ENCODE peak calls at places on chromosomes 11 and 22, in five cellular contexts. One of them, this sample, is unnamed. For H3K4me1 and H3K9me3, the result is how much of the 10 kb centered on the place peaks cover.

GRCh38 chr11:17827006-17827405 is 92.4 kb downstream of the KCNC1 start:
- DNase-seq in stomach: no peak
- DNase-seq in sigmoid colon: no peak
- DNase-seq in K562: no peak
- DNase-seq in A549: peak
- DNase-seq in this sample: no peak

GRCh38 chr11:31810779-31811647 is at the start of gene PAX6:
- DNase-seq in stomach: no peak
- DNase-seq in sigmoid colon: peak
- DNase-seq in K562: peak
- DNase-seq in A549: peak
- DNase-seq in this sample: no peak

GRCh38 chr11:109423114-109423859 is 1.3 kb downstream of the C11orf87 start:
- DNase-seq in stomach: no peak
- DNase-seq in sigmoid colon: no peak
- DNase-seq in K562: no peak
- DNase-seq in A549: no peak
- DNase-seq in this sample: no peak

GRCh38 chr22:20639343-20639742 is 131.9 kb downstream of the MED15 start:
- DNase-seq in stomach: no peak
- DNase-seq in sigmoid colon: no peak
- DNase-seq in K562: no peak
- DNase-seq in A549: no peak
- DNase-seq in this sample: no peak

GRCh38 chr11:2268911-2269600 is 1.3 kb downstream of the ASCL2 start:
- DNase-seq in stomach: peak
- DNase-seq in sigmoid colon: no peak
- DNase-seq in K562: peak
- DNase-seq in A549: no peak
- DNase-seq in this sample: no peak

GRCh38 chr22:20810645-20811044 is 36.7 kb downstream of the SERPIND1 start:
- DNase-seq in stomach: no peak
- DNase-seq in sigmoid colon: no peak
- DNase-seq in K562: no peak
- DNase-seq in A549: no peak
- DNase-seq in this sample: no peak

GRCh38 chr22:19621372-19622060 is 92.8 kb upstream of the SEPTIN5 start:
- DNase-seq in stomach: no peak
- DNase-seq in sigmoid colon: no peak
- DNase-seq in K562: no peak
- DNase-seq in A549: no peak
- DNase-seq in this sample: no peak

GRCh38 chr11:79860336-79860735 is 419.5 kb upstream of the TENM4 start:
- DNase-seq in stomach: no peak
- DNase-seq in sigmoid colon: no peak
- DNase-seq in K562: no peak
- DNase-seq in A549: no peak
- DNase-seq in this sample: no peak

GRCh38 chr22:49999901-50000586 is 12.5 kb downstream of the IL17REL start:
- DNase-seq in stomach: no peak
- DNase-seq in sigmoid colon: no peak
- DNase-seq in K562: no peak
- DNase-seq in A549: no peak
- DNase-seq in this sample: no peak

GRCh38 chr11:18245396-18245795 is 3.1 kb downstream of the SAA2 start:
- DNase-seq in stomach: no peak
- DNase-seq in sigmoid colon: no peak
- DNase-seq in K562: no peak
- DNase-seq in A549: no peak
- DNase-seq in this sample: no peak

GRCh38 chr11:61645179-61645868 is 34.9 kb upstream of the DAGLA start:
- DNase-seq in stomach: no peak
- DNase-seq in sigmoid colon: no peak
- DNase-seq in K562: no peak
- DNase-seq in A549: no peak
- DNase-seq in this sample: no peak

GRCh38 chr11:17267576-17267975 is 9.0 kb upstream of the NUCB2 start:
- DNase-seq in stomach: no peak
- DNase-seq in sigmoid colon: no peak
- DNase-seq in K562: no peak
- DNase-seq in A549: peak
- DNase-seq in this sample: no peak

GRCh38 chr11:131488208-131488607 is 117.8 kb downstream of the NTM start:
- DNase-seq in stomach: no peak
- DNase-seq in sigmoid colon: no peak
- DNase-seq in K562: no peak
- DNase-seq in A549: no peak
- DNase-seq in this sample: no peak

GRCh38 chr11:113667801-113668200 is 38.3 kb downstream of the TMPRSS5 start:
- DNase-seq in stomach: no peak
- DNase-seq in sigmoid colon: no peak
- DNase-seq in K562: no peak
- DNase-seq in A549: no peak
- DNase-seq in this sample: no peak

GRCh38 chr11:92735039-92735438 is 234.4 kb upstream of the MTNR1B start:
- DNase-seq in stomach: no peak
- DNase-seq in sigmoid colon: no peak
- DNase-seq in K562: no peak
- DNase-seq in A549: no peak
- DNase-seq in this sample: no peak

GRCh38 chr22:39290724-39291161 is 28.7 kb downstream of the RPL3 start:
- DNase-seq in stomach: peak
- DNase-seq in sigmoid colon: peak
- DNase-seq in K562: no peak
- DNase-seq in A549: peak
- DNase-seq in this sample: no peak

GRCh38 chr11:47469411-47470179 is 20.7 kb upstream of the RAPSN start:
- DNase-seq in stomach: no peak
- DNase-seq in sigmoid colon: no peak
- DNase-seq in K562: no peak
- DNase-seq in A549: no peak
- DNase-seq in this sample: no peak

GRCh38 chr11:15507592-15507991 is 392.9 kb downstream of the INSC start:
- DNase-seq in stomach: peak
- DNase-seq in sigmoid colon: no peak
- DNase-seq in K562: no peak
- DNase-seq in A549: no peak
- DNase-seq in this sample: no peak

GRCh38 chr22:10778296-10778814 is 4749.6 kb upstream of the OR11H1 start:
- DNase-seq in stomach: no peak
- DNase-seq in sigmoid colon: no peak
- DNase-seq in K562: peak
- DNase-seq in A549: no peak
- DNase-seq in this sample: no peak

GRCh38 chr22:45510376-45511232 is 7.9 kb downstream of the FBLN1 start:
- DNase-seq in stomach: no peak
- DNase-seq in sigmoid colon: no peak
- DNase-seq in K562: no peak
- DNase-seq in A549: no peak
- DNase-seq in this sample: no peak

GRCh38 chr22:45515678-45516077 is 13.0 kb downstream of the FBLN1 start:
- DNase-seq in stomach: no peak
- DNase-seq in sigmoid colon: no peak
- DNase-seq in K562: no peak
- DNase-seq in A549: no peak
- DNase-seq in this sample: no peak

GRCh38 chr22:45511847-45512261 is 9.2 kb downstream of the FBLN1 start:
- DNase-seq in stomach: peak
- DNase-seq in sigmoid colon: peak
- DNase-seq in K562: no peak
- DNase-seq in A549: no peak
- DNase-seq in this sample: peak

GRCh38 chr22:45508814-45509213 is 6.1 kb downstream of the FBLN1 start:
- DNase-seq in stomach: no peak
- DNase-seq in sigmoid colon: no peak
- DNase-seq in K562: no peak
- DNase-seq in A549: no peak
- DNase-seq in this sample: no peak

DNA sequence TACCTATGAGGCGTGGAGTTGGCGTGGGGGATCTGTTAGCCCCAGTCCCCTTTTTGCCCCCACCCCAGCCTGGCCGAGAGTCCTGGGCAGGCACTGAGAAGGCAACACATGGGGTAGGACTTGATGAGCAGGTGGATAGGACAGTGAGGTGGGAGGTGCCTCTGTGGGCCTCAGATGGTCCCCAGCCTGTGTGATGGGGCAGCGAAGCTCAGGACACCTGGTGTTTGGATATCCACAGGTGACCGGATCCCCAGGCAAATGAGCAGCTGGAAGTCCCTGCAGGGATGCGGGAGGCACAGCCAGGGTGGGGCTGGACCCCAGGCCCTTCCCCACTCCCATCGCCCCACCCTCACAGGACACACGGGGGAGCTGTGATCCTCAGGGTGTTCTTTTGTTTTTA is 9.7 kb downstream of the FBLN1 start:
- DNase-seq in stomach: no peak
- DNase-seq in sigmoid colon: no peak
- DNase-seq in K562: no peak
- DNase-seq in A549: no peak
- DNase-seq in this sample: no peak
- H3K4me1 ChIP-seq in stomach: half or more
- H3K4me1 ChIP-seq in sigmoid colon: half or more
- H3K4me1 ChIP-seq in K562: under half
- H3K4me1 ChIP-seq in A549: under half
- H3K4me1 ChIP-seq in this sample: half or more

GRCh38 chr22:18071968-18072310 is 5.9 kb upstream of the PEX26 start:
- DNase-seq in stomach: no peak
- DNase-seq in sigmoid colon: no peak
- DNase-seq in K562: no peak
- DNase-seq in A549: no peak
- DNase-seq in this sample: peak
- H3K9me3 ChIP-seq in stomach: under half
- H3K9me3 ChIP-seq in sigmoid colon: under half
- H3K9me3 ChIP-seq in K562: under half
- H3K9me3 ChIP-seq in A549: under half
- H3K9me3 ChIP-seq in this sample: under half

GRCh38 chr11:64231536-64231935 is 1.2 kb downstream of the DNAJC4 start:
- DNase-seq in stomach: no peak
- DNase-seq in sigmoid colon: no peak
- DNase-seq in K562: no peak
- DNase-seq in A549: no peak
- DNase-seq in this sample: no peak

GRCh38 chr11:64229959-64230208 is 464 bp upstream of the DNAJC4 start:
- DNase-seq in stomach: no peak
- DNase-seq in sigmoid colon: no peak
- DNase-seq in K562: no peak
- DNase-seq in A549: no peak
- DNase-seq in this sample: no peak

GRCh38 chr11:64229090-64229958 is 1.0 kb upstream of the DNAJC4 start:
- DNase-seq in stomach: no peak
- DNase-seq in sigmoid colon: no peak
- DNase-seq in K562: no peak
- DNase-seq in A549: no peak
- DNase-seq in this sample: no peak

GRCh38 chr11:64230985-64231365 is 627 bp downstream of the DNAJC4 start:
- DNase-seq in stomach: no peak
- DNase-seq in sigmoid colon: no peak
- DNase-seq in K562: no peak
- DNase-seq in A549: no peak
- DNase-seq in this sample: no peak

DNA sequence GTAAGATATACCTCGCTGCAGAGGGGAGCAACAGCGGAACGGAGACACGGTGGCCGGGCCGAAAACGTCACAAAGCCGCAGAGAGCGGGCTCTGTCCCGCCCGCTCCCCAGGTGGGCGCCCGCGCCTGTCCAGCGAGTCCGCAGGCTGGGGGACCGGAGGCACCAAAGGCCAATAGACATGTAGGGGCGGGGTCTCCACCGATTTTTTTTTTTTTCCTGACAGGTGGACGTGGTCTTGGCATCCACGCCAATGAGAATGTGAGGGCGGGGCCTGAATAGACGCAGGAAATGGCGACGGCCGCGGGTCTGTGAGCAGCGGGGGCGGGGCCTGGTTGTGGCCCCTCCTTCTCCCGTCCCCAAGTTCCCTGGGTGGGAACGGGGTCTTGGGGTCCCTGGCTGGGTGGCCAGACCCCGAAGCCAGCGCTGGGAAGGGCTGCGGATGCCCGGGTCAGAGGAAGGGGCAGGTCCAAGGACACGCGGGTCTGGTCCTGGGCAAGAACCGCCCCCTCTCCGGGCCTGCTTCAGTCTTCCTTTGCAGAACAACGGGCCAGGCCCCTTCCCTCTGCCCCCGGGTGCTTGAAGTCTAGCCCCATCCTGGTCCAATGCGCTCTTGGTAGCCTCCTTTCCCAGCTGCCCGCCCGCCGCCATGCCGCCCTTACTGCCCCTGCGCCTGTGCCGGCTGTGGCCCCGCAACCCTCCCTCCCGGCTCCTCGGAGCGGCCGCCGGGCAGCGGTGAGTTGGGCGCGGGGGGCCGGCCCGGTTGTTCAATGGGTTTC is at the start of gene DNAJC4:
- DNase-seq in stomach: peak
- DNase-seq in sigmoid colon: peak
- DNase-seq in K562: peak
- DNase-seq in A549: peak
- DNase-seq in this sample: peak
- TF ChIP-seq EP300 in stomach: no peak
- TF ChIP-seq EP300 in sigmoid colon: no peak
- TF ChIP-seq EP300 in K562: no peak
- TF ChIP-seq EP300 in A549: no peak
- TF ChIP-seq EP300 in this sample: no peak

GRCh38 chr11:124864176-124864891 is 898 bp upstream of the ROBO3 start:
- DNase-seq in stomach: no peak
- DNase-seq in sigmoid colon: peak
- DNase-seq in K562: no peak
- DNase-seq in A549: no peak
- DNase-seq in this sample: peak

GRCh38 chr11:124863826-124864165 is 1.4 kb upstream of the ROBO3 start:
- DNase-seq in stomach: no peak
- DNase-seq in sigmoid colon: peak
- DNase-seq in K562: peak
- DNase-seq in A549: no peak
- DNase-seq in this sample: peak

GRCh38 chr11:124864892-124865180 is 396 bp upstream of the ROBO3 start:
- DNase-seq in stomach: no peak
- DNase-seq in sigmoid colon: no peak
- DNase-seq in K562: no peak
- DNase-seq in A549: no peak
- DNase-seq in this sample: peak

GRCh38 chr11:124861670-124862069 is 3.6 kb upstream of the ROBO3 start:
- DNase-seq in stomach: no peak
- DNase-seq in sigmoid colon: peak
- DNase-seq in K562: no peak
- DNase-seq in A549: no peak
- DNase-seq in this sample: no peak

GRCh38 chr11:124863137-124863825 is 2.0 kb upstream of the ROBO3 start:
- DNase-seq in stomach: peak
- DNase-seq in sigmoid colon: peak
- DNase-seq in K562: no peak
- DNase-seq in A549: no peak
- DNase-seq in this sample: no peak
- H3K4me1 ChIP-seq in stomach: half or more
- H3K4me1 ChIP-seq in sigmoid colon: under half
- H3K4me1 ChIP-seq in K562: under half
- H3K4me1 ChIP-seq in A549: under half
- H3K4me1 ChIP-seq in this sample: under half